ENCODE peak calls at places on chromosomes 16 and 17, in seven cellular contexts. One of them, this sample, is unnamed.

GRCh38 chr17:29693751-29694150 is 71.0 kb upstream of the CORO6 start:
- DNase-seq in upper lobe of left lung: no peak
- DNase-seq in Karpas-422: no peak
- DNase-seq in upper lobe of right lung: no peak
- DNase-seq in Panc1: no peak
- DNase-seq in neural progenitor cell: no peak
- DNase-seq in HAP-1: no peak
- DNase-seq in this sample: no peak

GRCh38 chr16:54636221-54636793 is 294.4 kb upstream of the IRX5 start:
- DNase-seq in upper lobe of left lung: no peak
- DNase-seq in Karpas-422: no peak
- DNase-seq in upper lobe of right lung: no peak
- DNase-seq in Panc1: no peak
- DNase-seq in neural progenitor cell: no peak
- DNase-seq in HAP-1: no peak
- DNase-seq in this sample: no peak

GRCh38 chr16:70396209-70396904 is 42.5 kb downstream of the ST3GAL2 start:
- DNase-seq in upper lobe of left lung: no peak
- DNase-seq in Karpas-422: peak; percentile 65
- DNase-seq in upper lobe of right lung: no peak
- DNase-seq in Panc1: no peak
- DNase-seq in neural progenitor cell: no peak
- DNase-seq in HAP-1: no peak
- DNase-seq in this sample: no peak

GRCh38 chr17:21551081-21551881 is 141.0 kb upstream of the KCNJ18 start:
- DNase-seq in upper lobe of left lung: peak; percentile 96
- DNase-seq in Karpas-422: peak; percentile 91
- DNase-seq in upper lobe of right lung: peak; percentile 90
- DNase-seq in Panc1: no peak
- DNase-seq in neural progenitor cell: no peak
- DNase-seq in HAP-1: peak; percentile 43
- DNase-seq in this sample: peak; percentile 77

GRCh38 chr16:87447323-87447722 is 45.5 kb downstream of the ZCCHC14 start:
- DNase-seq in upper lobe of left lung: no peak
- DNase-seq in Karpas-422: no peak
- DNase-seq in upper lobe of right lung: no peak
- DNase-seq in Panc1: no peak
- DNase-seq in neural progenitor cell: no peak
- DNase-seq in HAP-1: no peak
- DNase-seq in this sample: no peak

GRCh38 chr16:30541502-30542329 is 7.1 kb upstream of the ZNF747 start:
- DNase-seq in upper lobe of left lung: no peak
- DNase-seq in Karpas-422: no peak
- DNase-seq in upper lobe of right lung: no peak
- DNase-seq in Panc1: no peak
- DNase-seq in neural progenitor cell: peak; percentile 18
- DNase-seq in HAP-1: no peak
- DNase-seq in this sample: no peak

GRCh38 chr16:52825882-52826281 is 226.8 kb downstream of the CHD9NB start:
- DNase-seq in upper lobe of left lung: no peak
- DNase-seq in Karpas-422: no peak
- DNase-seq in upper lobe of right lung: no peak
- DNase-seq in Panc1: no peak
- DNase-seq in neural progenitor cell: no peak
- DNase-seq in HAP-1: no peak
- DNase-seq in this sample: no peak

GRCh38 chr16:54936086-54936978 is 5.7 kb downstream of the IRX5 start:
- DNase-seq in upper lobe of left lung: peak; percentile 71
- DNase-seq in Karpas-422: no peak
- DNase-seq in upper lobe of right lung: no peak
- DNase-seq in Panc1: no peak
- DNase-seq in neural progenitor cell: peak; percentile 89
- DNase-seq in HAP-1: no peak
- DNase-seq in this sample: no peak

GRCh38 chr16:56351481-56351880 is 73.9 kb downstream of the AMFR start:
- DNase-seq in upper lobe of left lung: peak; percentile 33
- DNase-seq in Karpas-422: no peak
- DNase-seq in upper lobe of right lung: peak; percentile 42
- DNase-seq in Panc1: no peak
- DNase-seq in neural progenitor cell: no peak
- DNase-seq in HAP-1: no peak
- DNase-seq in this sample: no peak

GRCh38 chr17:36002631-36003030 is 1.3 kb upstream of the CCL15 start:
- DNase-seq in upper lobe of left lung: no peak
- DNase-seq in Karpas-422: peak; percentile 44
- DNase-seq in upper lobe of right lung: no peak
- DNase-seq in Panc1: no peak
- DNase-seq in neural progenitor cell: no peak
- DNase-seq in HAP-1: no peak
- DNase-seq in this sample: no peak

GRCh38 chr17:6494239-6494941 is 50.1 kb downstream of the PIMREG start:
- DNase-seq in upper lobe of left lung: no peak
- DNase-seq in Karpas-422: no peak
- DNase-seq in upper lobe of right lung: peak; percentile 60
- DNase-seq in Panc1: no peak
- DNase-seq in neural progenitor cell: no peak
- DNase-seq in HAP-1: no peak
- DNase-seq in this sample: no peak

GRCh38 chr16:84387021-84387420 is 18.7 kb downstream of the ATP2C2 start:
- DNase-seq in upper lobe of left lung: no peak
- DNase-seq in Karpas-422: no peak
- DNase-seq in upper lobe of right lung: peak; percentile 33
- DNase-seq in Panc1: no peak
- DNase-seq in neural progenitor cell: no peak
- DNase-seq in HAP-1: no peak
- DNase-seq in this sample: no peak

GRCh38 chr16:17331071-17331521 is 139.7 kb downstream of the XYLT1 start:
- DNase-seq in upper lobe of left lung: no peak
- DNase-seq in Karpas-422: no peak
- DNase-seq in upper lobe of right lung: no peak
- DNase-seq in Panc1: no peak
- DNase-seq in neural progenitor cell: no peak
- DNase-seq in HAP-1: no peak
- DNase-seq in this sample: no peak

GRCh38 chr17:19646788-19647696 is 1.5 kb upstream of the ALDH3A2 start:
- DNase-seq in upper lobe of left lung: no peak
- DNase-seq in Karpas-422: no peak
- DNase-seq in upper lobe of right lung: no peak
- DNase-seq in Panc1: no peak
- DNase-seq in neural progenitor cell: peak; percentile 21
- DNase-seq in HAP-1: no peak
- DNase-seq in this sample: no peak

GRCh38 chr17:78125138-78125913 is 3.2 kb downstream of the TMC6 start:
- DNase-seq in upper lobe of left lung: peak; percentile 73
- DNase-seq in Karpas-422: peak; percentile 87
- DNase-seq in upper lobe of right lung: no peak
- DNase-seq in Panc1: no peak
- DNase-seq in neural progenitor cell: no peak
- DNase-seq in HAP-1: no peak
- DNase-seq in this sample: no peak

GRCh38 chr17:36742267-36743000 is 141.1 kb downstream of the MRM1 start:
- DNase-seq in upper lobe of left lung: no peak
- DNase-seq in Karpas-422: no peak
- DNase-seq in upper lobe of right lung: no peak
- DNase-seq in Panc1: no peak
- DNase-seq in neural progenitor cell: peak; percentile 75
- DNase-seq in HAP-1: no peak
- DNase-seq in this sample: no peak

GRCh38 chr17:64230551-64231408 is 32.3 kb downstream of the TEX2 start:
- DNase-seq in upper lobe of left lung: no peak
- DNase-seq in Karpas-422: no peak
- DNase-seq in upper lobe of right lung: no peak
- DNase-seq in Panc1: no peak
- DNase-seq in neural progenitor cell: no peak
- DNase-seq in HAP-1: no peak
- DNase-seq in this sample: no peak

GRCh38 chr16:35144212-35144932 is 1685.0 kb downstream of the TP53TG3F start:
- DNase-seq in upper lobe of left lung: no peak
- DNase-seq in Karpas-422: no peak
- DNase-seq in upper lobe of right lung: peak; percentile 38
- DNase-seq in Panc1: no peak
- DNase-seq in neural progenitor cell: no peak
- DNase-seq in HAP-1: no peak
- DNase-seq in this sample: no peak

GRCh38 chr16:35140293-35140986 is 1681.0 kb downstream of the TP53TG3F start:
- DNase-seq in upper lobe of left lung: peak; percentile 76
- DNase-seq in Karpas-422: no peak
- DNase-seq in upper lobe of right lung: peak; percentile 55
- DNase-seq in Panc1: no peak
- DNase-seq in neural progenitor cell: no peak
- DNase-seq in HAP-1: no peak
- DNase-seq in this sample: no peak

GRCh38 chr16:35141303-35141702 is 1681.9 kb downstream of the TP53TG3F start:
- DNase-seq in upper lobe of left lung: no peak
- DNase-seq in Karpas-422: no peak
- DNase-seq in upper lobe of right lung: peak; percentile 52
- DNase-seq in Panc1: no peak
- DNase-seq in neural progenitor cell: no peak
- DNase-seq in HAP-1: no peak
- DNase-seq in this sample: no peak

GRCh38 chr16:35142147-35142808 is 1682.9 kb downstream of the TP53TG3F start:
- DNase-seq in upper lobe of left lung: no peak
- DNase-seq in Karpas-422: no peak
- DNase-seq in upper lobe of right lung: no peak
- DNase-seq in Panc1: no peak
- DNase-seq in neural progenitor cell: no peak
- DNase-seq in HAP-1: no peak
- DNase-seq in this sample: no peak

DNA sequence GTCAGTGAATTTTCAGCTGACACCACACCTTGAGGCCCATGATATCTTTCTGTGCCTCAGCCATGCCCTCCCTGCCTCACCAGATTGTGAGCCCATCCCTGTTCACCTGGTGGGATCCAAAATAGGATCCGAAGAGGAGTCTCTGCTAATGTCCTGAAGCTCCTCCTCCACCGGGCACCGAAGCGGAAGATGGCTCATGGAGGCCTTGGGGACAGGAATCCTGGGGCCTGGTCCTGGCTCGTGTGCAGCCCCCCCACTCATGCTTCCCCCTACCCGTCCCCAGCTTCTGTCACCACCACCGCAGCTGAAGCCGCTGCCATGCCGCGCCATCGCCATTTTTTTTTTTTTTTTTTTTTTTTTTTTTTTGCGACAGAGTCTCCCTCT is 1683.4 kb downstream of the TP53TG3F start:
- DNase-seq in upper lobe of left lung: no peak
- DNase-seq in Karpas-422: no peak
- DNase-seq in upper lobe of right lung: peak; percentile 48
- DNase-seq in Panc1: no peak
- DNase-seq in neural progenitor cell: no peak
- DNase-seq in HAP-1: no peak
- DNase-seq in this sample: no peak
- H3K9me3 ChIP-seq in upper lobe of left lung: no peaks in the 10 kb centered on the region
- H3K9me3 ChIP-seq in Karpas-422: peaks cover 21% of the 10 kb centered on the region
- H3K9me3 ChIP-seq in upper lobe of right lung: no peaks in the 10 kb centered on the region
- H3K9me3 ChIP-seq in Panc1: no peaks in the 10 kb centered on the region
- H3K9me3 ChIP-seq in neural progenitor cell: no peaks in the 10 kb centered on the region
- H3K9me3 ChIP-seq in HAP-1: no peaks in the 10 kb centered on the region
- H3K9me3 ChIP-seq in this sample: no peaks in the 10 kb centered on the region

GRCh38 chr17:39822051-39822450 is 42.1 kb downstream of the IKZF3 start:
- DNase-seq in upper lobe of left lung: no peak
- DNase-seq in Karpas-422: peak; percentile 43
- DNase-seq in upper lobe of right lung: no peak
- DNase-seq in Panc1: no peak
- DNase-seq in neural progenitor cell: no peak
- DNase-seq in HAP-1: no peak
- DNase-seq in this sample: no peak
- H3K9me3 ChIP-seq in upper lobe of left lung: no peaks in the 10 kb centered on the region
- H3K9me3 ChIP-seq in Karpas-422: peaks cover 30% of the 10 kb centered on the region
- H3K9me3 ChIP-seq in upper lobe of right lung: no peaks in the 10 kb centered on the region
- H3K9me3 ChIP-seq in Panc1: no peaks in the 10 kb centered on the region
- H3K9me3 ChIP-seq in neural progenitor cell: no peaks in the 10 kb centered on the region
- H3K9me3 ChIP-seq in HAP-1: peaks cover 11% of the 10 kb centered on the region
- H3K9me3 ChIP-seq in this sample: peaks cover 4% of the 10 kb centered on the region

GRCh38 chr17:71184716-71185115 is 936.1 kb upstream of the SOX9 start:
- DNase-seq in upper lobe of left lung: no peak
- DNase-seq in Karpas-422: no peak
- DNase-seq in upper lobe of right lung: no peak
- DNase-seq in Panc1: no peak
- DNase-seq in neural progenitor cell: no peak
- DNase-seq in HAP-1: no peak
- DNase-seq in this sample: no peak
- H3K9me3 ChIP-seq in upper lobe of left lung: no peaks in the 10 kb centered on the region
- H3K9me3 ChIP-seq in Karpas-422: no peaks in the 10 kb centered on the region
- H3K9me3 ChIP-seq in upper lobe of right lung: no peaks in the 10 kb centered on the region
- H3K9me3 ChIP-seq in Panc1: no peaks in the 10 kb centered on the region
- H3K9me3 ChIP-seq in neural progenitor cell: no peaks in the 10 kb centered on the region
- H3K9me3 ChIP-seq in HAP-1: no peaks in the 10 kb centered on the region
- H3K9me3 ChIP-seq in this sample: no peaks in the 10 kb centered on the region

GRCh38 chr16:82005491-82005830 is 5.8 kb downstream of the SDR42E1 start:
- DNase-seq in upper lobe of left lung: no peak
- DNase-seq in Karpas-422: no peak
- DNase-seq in upper lobe of right lung: no peak
- DNase-seq in Panc1: no peak
- DNase-seq in neural progenitor cell: no peak
- DNase-seq in HAP-1: no peak
- DNase-seq in this sample: no peak

GRCh38 chr16:82008957-82009592 is 2.2 kb downstream of the SDR42E1 start:
- DNase-seq in upper lobe of left lung: no peak
- DNase-seq in Karpas-422: no peak
- DNase-seq in upper lobe of right lung: no peak
- DNase-seq in Panc1: no peak
- DNase-seq in neural progenitor cell: no peak
- DNase-seq in HAP-1: no peak
- DNase-seq in this sample: no peak

GRCh38 chr16:82011199-82011641 is at the start of gene SDR42E1:
- DNase-seq in upper lobe of left lung: peak; percentile 88
- DNase-seq in Karpas-422: peak; percentile 94
- DNase-seq in upper lobe of right lung: peak; percentile 87
- DNase-seq in Panc1: no peak
- DNase-seq in neural progenitor cell: no peak
- DNase-seq in HAP-1: no peak
- DNase-seq in this sample: peak; percentile 39

GRCh38 chr16:82007189-82007588 is 4.1 kb downstream of the SDR42E1 start:
- DNase-seq in upper lobe of left lung: no peak
- DNase-seq in Karpas-422: no peak
- DNase-seq in upper lobe of right lung: no peak
- DNase-seq in Panc1: no peak
- DNase-seq in neural progenitor cell: no peak
- DNase-seq in HAP-1: no peak
- DNase-seq in this sample: no peak

GRCh38 chr16:82010649-82011048 is 621 bp downstream of the SDR42E1 start:
- DNase-seq in upper lobe of left lung: no peak
- DNase-seq in Karpas-422: no peak
- DNase-seq in upper lobe of right lung: no peak
- DNase-seq in Panc1: no peak
- DNase-seq in neural progenitor cell: no peak
- DNase-seq in HAP-1: no peak
- DNase-seq in this sample: no peak
- H3K9me3 ChIP-seq in upper lobe of left lung: no peaks in the 10 kb centered on the region
- H3K9me3 ChIP-seq in Karpas-422: no peaks in the 10 kb centered on the region
- H3K9me3 ChIP-seq in upper lobe of right lung: peaks cover 7% of the 10 kb centered on the region
- H3K9me3 ChIP-seq in Panc1: no peaks in the 10 kb centered on the region
- H3K9me3 ChIP-seq in neural progenitor cell: peaks cover 6% of the 10 kb centered on the region
- H3K9me3 ChIP-seq in HAP-1: peaks cover 6% of the 10 kb centered on the region
- H3K9me3 ChIP-seq in this sample: no peaks in the 10 kb centered on the region